ENCODE peak calls at places on chromosomes 3 and 15, in ten cellular contexts. R is stimulated activated CD8-positive, alpha-beta memory T cell treated with anti-CD3 and anti-CD28 coated beads, Interleukin-15, amount 100 ng/mL, for 24 hours; N is HTR-8/SVneo; E is HT-29; X is AG08396; Y is testis; A is NCI-H187 treated with DMSO at 0.1 percent for 48 hours; B is activated naive CD8-positive, alpha-beta T cell treated with anti-CD3 and anti-CD28 coated beads, Interleukin-2, amount 50 U/mL, for 24 hours; O is AG04450; P is amygdala. T is an unnamed sample.

GRCh38 chr3:113054552-113054951 is 63.8 kb downstream of the GTPBP8 start:
- DNase-seq in R (no peak), N (no peak), E (no peak), X (peak), Y (no peak), A (no peak), B (no peak), O (peak), P (no peak), T (no peak)

GRCh38 chr3:100634493-100635272 is 25.3 kb downstream of the ADGRG7 start:
- DNase-seq in R (no peak), N (no peak), E (peak), X (no peak), Y (no peak), A (no peak), B (peak), O (no peak), P (no peak), T (no peak)

GRCh38 chr3:196055683-196056270 is 26.1 kb downstream of the TFRC start:
- DNase-seq in R (no peak), N (no peak), E (no peak), X (no peak), Y (no peak), A (no peak), B (no peak), O (no peak), P (no peak), T (no peak)

GRCh38 chr3:39275963-39276593 is 3.8 kb downstream of the CX3CR1 start:
- DNase-seq in R (no peak), N (no peak), E (no peak), X (no peak), Y (no peak), A (no peak), B (no peak), O (no peak), P (no peak), T (no peak)

GRCh38 chr15:69553686-69554085 is 101.1 kb downstream of the RPLP1 start:
- DNase-seq in R (no peak), N (no peak), E (peak), X (no peak), Y (no peak), A (no peak), B (no peak), O (no peak), P (no peak), T (no peak)

GRCh38 chr3:128992926-128993460 is 883 bp downstream of the CFAP92 start:
- DNase-seq in R (no peak), N (no peak), E (no peak), X (no peak), Y (no peak), A (no peak), B (no peak), O (no peak), P (no peak), T (no peak)

GRCh38 chr15:58511588-58511987 is 79.8 kb downstream of the LIPC start:
- DNase-seq in R (no peak), N (no peak), E (no peak), X (no peak), Y (no peak), A (no peak), B (no peak), O (no peak), P (no peak), T (no peak)

GRCh38 chr15:68484696-68485400 is 52.9 kb upstream of the ITGA11 start:
- DNase-seq in R (no peak), N (peak), E (no peak), X (peak), Y (no peak), A (no peak), B (no peak), O (peak), P (no peak), T (no peak)

GRCh38 chr15:72859757-72860145 is 76.2 kb upstream of the ADPGK start:
- DNase-seq in R (no peak), N (no peak), E (no peak), X (no peak), Y (no peak), A (no peak), B (no peak), O (no peak), P (no peak), T (no peak)

GRCh38 chr15:25838871-25839195 is 24.3 kb downstream of the ATP10A start:
- DNase-seq in R (no peak), N (no peak), E (no peak), X (no peak), Y (no peak), A (no peak), B (no peak), O (no peak), P (no peak), T (no peak)

GRCh38 chr3:46353639-46354410 is at the start of gene CCR2:
- DNase-seq in R (no peak), N (no peak), E (no peak), X (no peak), Y (no peak), A (no peak), B (peak), O (no peak), P (no peak), T (no peak)

GRCh38 chr3:60979861-60980739 is 271.2 kb downstream of the FHIT start:
- DNase-seq in R (no peak), N (no peak), E (no peak), X (no peak), Y (no peak), A (no peak), B (no peak), O (no peak), P (no peak), T (no peak)

GRCh38 chr15:46129145-46129544 is 494.3 kb downstream of the SQOR start:
- DNase-seq in R (no peak), N (no peak), E (no peak), X (no peak), Y (no peak), A (no peak), B (no peak), O (peak), P (no peak), T (no peak)

GRCh38 chr3:114093596-114093995 is 37.1 kb downstream of the QTRT2 start:
- DNase-seq in R (no peak), N (peak), E (peak), X (peak), Y (peak), A (no peak), B (no peak), O (peak), P (no peak), T (no peak)

GRCh38 chr3:114554716-114555115 is 260.9 kb downstream of the TIGIT start:
- DNase-seq in R (no peak), N (no peak), E (no peak), X (no peak), Y (no peak), A (no peak), B (no peak), O (no peak), P (no peak), T (no peak)

GRCh38 chr15:89030311-89030710 is 57.9 kb upstream of the ABHD2 start:
- DNase-seq in R (no peak), N (no peak), E (no peak), X (no peak), Y (no peak), A (no peak), B (no peak), O (no peak), P (no peak), T (no peak)

GRCh38 chr3:150742141-150742523 is 20.8 kb downstream of the SIAH2 start:
- DNase-seq in R (no peak), N (no peak), E (no peak), X (no peak), Y (no peak), A (no peak), B (no peak), O (no peak), P (no peak), T (no peak)

GRCh38 chr3:30659270-30660127 is 53.1 kb downstream of the TGFBR2 start:
- DNase-seq in R (no peak), N (peak), E (peak), X (peak), Y (no peak), A (no peak), B (no peak), O (peak), P (no peak), T (no peak)

GRCh38 chr3:117874028-117874765 is 1160.4 kb downstream of the IGSF11 start:
- DNase-seq in R (no peak), N (no peak), E (no peak), X (no peak), Y (peak), A (no peak), B (no peak), O (no peak), P (no peak), T (no peak)

GRCh38 chr3:3545360-3545759 is 253.9 kb upstream of the LRRN1 start:
- DNase-seq in R (no peak), N (no peak), E (no peak), X (no peak), Y (no peak), A (no peak), B (no peak), O (no peak), P (no peak), T (no peak)

GRCh38 chr3:170714562-170715535 is 129.0 kb upstream of the SLC7A14 start:
- DNase-seq in R (no peak), N (no peak), E (no peak), X (no peak), Y (no peak), A (no peak), B (no peak), O (no peak), P (no peak), T (no peak)

GRCh38 chr15:76393614-76394013 is 57.0 kb downstream of the ISL2 start:
- DNase-seq in R (no peak), N (no peak), E (no peak), X (no peak), Y (no peak), A (no peak), B (no peak), O (no peak), P (no peak), T (no peak)

GRCh38 chr3:89372456-89372855 is 265.0 kb downstream of the EPHA3 start:
- DNase-seq in R (no peak), N (no peak), E (no peak), X (no peak), Y (no peak), A (no peak), B (no peak), O (no peak), P (no peak), T (no peak)

GRCh38 chr15:45314960-45315359 is 62.9 kb downstream of the SLC28A2 start:
- DNase-seq in R (no peak), N (no peak), E (peak), X (no peak), Y (peak), A (no peak), B (no peak), O (no peak), P (no peak), T (no peak)

GRCh38 chr15:92288755-92289154 is 104.9 kb upstream of the ST8SIA2 start:
- DNase-seq in R (no peak), N (no peak), E (no peak), X (no peak), Y (no peak), A (no peak), B (no peak), O (no peak), P (no peak), T (no peak)

GRCh38 chr3:100407977-100408532 is 6.7 kb downstream of the LNP1 start:
- DNase-seq in R (no peak), N (no peak), E (no peak), X (no peak), Y (no peak), A (no peak), B (no peak), O (no peak), P (no peak), T (no peak)

GRCh38 chr15:39282663-39283208 is 298.1 kb upstream of the THBS1 start:
- DNase-seq in R (no peak), N (no peak), E (no peak), X (no peak), Y (no peak), A (no peak), B (no peak), O (no peak), P (no peak), T (no peak)

T was measured in effector memory CD8-positive, alpha-beta T cell.